ENCODE peak calls at places on chromosomes 4 and X, in five cellular contexts. W is HepG2, O is GM12878, Y is SK-N-SH, U is K562. E is an unnamed sample.

GRCh38 chr4:89469930-89470375 is 162.4 kb upstream of the GPRIN3 start:
- DNase-seq in W (no peak), O (peak), Y (no peak), U (no peak), E (no peak)

GRCh38 chr4:98673978-98674377 is 15.6 kb upstream of the TSPAN5 start:
- DNase-seq in W (no peak), O (no peak), Y (no peak), U (no peak), E (no peak)

GRCh38 chr4:98110929-98111328 is 32.3 kb downstream of the STPG2 start:
- DNase-seq in W (no peak), O (no peak), Y (no peak), U (no peak), E (no peak)

GRCh38 chrX:124634363-124634762 is 288.0 kb downstream of the SH2D1A start:
- DNase-seq in W (no peak), O (no peak), Y (no peak), U (no peak), E (no peak)

GRCh38 chr4:114264877-114265291 is 285.4 kb upstream of the ARSJ start:
- DNase-seq in W (peak), O (no peak), Y (no peak), U (no peak), E (peak)

GRCh38 chr4:123300625-123301024 is 96.0 kb upstream of the SPRY1 start:
- DNase-seq in W (no peak), O (no peak), Y (no peak), U (no peak), E (no peak)

GRCh38 chr4:119627267-119628190 is 1.1 kb downstream of the PDE5A start:
- DNase-seq in W (no peak), O (no peak), Y (peak), U (peak), E (peak)

GRCh38 chrX:6071755-6072154 is 156.9 kb downstream of the NLGN4X start:
- DNase-seq in W (no peak), O (no peak), Y (no peak), U (no peak), E (no peak)

GRCh38 chr4:105059337-105059736 is 87.3 kb upstream of the TET2 start:
- DNase-seq in W (no peak), O (peak), Y (no peak), U (no peak), E (no peak)

GRCh38 chr4:173420821-173421220 is 21.9 kb upstream of the SCRG1 start:
- DNase-seq in W (no peak), O (no peak), Y (no peak), U (no peak), E (no peak)

GRCh38 chr4:78171482-78171881 is 114.4 kb downstream of the FRAS1 start:
- DNase-seq in W (no peak), O (no peak), Y (no peak), U (peak), E (no peak)

GRCh38 chrX:71911023-71911730 is 532 bp downstream of the NHSL2 start:
- DNase-seq in W (no peak), O (no peak), Y (peak), U (no peak), E (no peak)

GRCh38 chrX:12946838-12947544 is 27.9 kb upstream of the TMSB4X start:
- DNase-seq in W (peak), O (peak), Y (peak), U (peak), E (peak)

GRCh38 chr4:122796801-122797404 is 29.7 kb upstream of the FGF2 start:
- DNase-seq in W (no peak), O (no peak), Y (no peak), U (peak), E (no peak)

GRCh38 chrX:69161786-69162349 is 3.4 kb downstream of the PJA1 start:
- DNase-seq in W (no peak), O (no peak), Y (no peak), U (no peak), E (no peak)

GRCh38 chr4:125582302-125582701 is 267.5 kb downstream of the FAT4 start:
- DNase-seq in W (no peak), O (no peak), Y (no peak), U (no peak), E (no peak)

GRCh38 chrX:107288676-107289075 is 82.3 kb downstream of the DNAAF6 start:
- DNase-seq in W (no peak), O (no peak), Y (no peak), U (no peak), E (no peak)
- TF ChIP-seq ZBTB33 in W (no peak), O (no peak), Y (no peak), U (no peak), E (no peak)

GRCh38 chr4:20126906-20127305 is 124.8 kb upstream of the SLIT2 start:
- DNase-seq in W (no peak), O (no peak), Y (no peak), U (no peak), E (no peak)
- TF ChIP-seq ZBTB33 in W (no peak), O (no peak), Y (no peak), U (no peak), E (no peak)

DNA sequence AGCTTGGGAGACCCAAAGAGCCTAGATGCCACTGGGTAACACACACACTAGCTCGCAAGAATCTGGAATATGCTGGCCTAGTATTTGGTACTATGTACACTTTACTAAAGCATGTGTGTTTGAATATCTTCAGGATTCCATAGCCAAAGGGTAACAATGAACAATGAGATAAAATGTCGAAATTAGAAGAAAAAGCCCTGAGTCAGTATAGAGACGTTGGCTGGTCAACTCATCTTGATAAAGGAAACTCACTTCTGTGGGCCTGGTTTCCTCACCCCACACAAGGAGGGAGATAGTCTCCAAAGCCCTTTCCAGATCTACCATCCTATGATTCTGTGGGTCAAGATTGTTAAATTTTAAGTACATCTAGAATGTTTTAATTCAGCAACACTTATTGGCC is 6.9 kb downstream of the ZDHHC9 start:
- DNase-seq in W (no peak), O (no peak), Y (no peak), U (peak), E (no peak)
- TF ChIP-seq ZBTB33 in W (no peak), O (no peak), Y (no peak), U (no peak), E (no peak)

DNA sequence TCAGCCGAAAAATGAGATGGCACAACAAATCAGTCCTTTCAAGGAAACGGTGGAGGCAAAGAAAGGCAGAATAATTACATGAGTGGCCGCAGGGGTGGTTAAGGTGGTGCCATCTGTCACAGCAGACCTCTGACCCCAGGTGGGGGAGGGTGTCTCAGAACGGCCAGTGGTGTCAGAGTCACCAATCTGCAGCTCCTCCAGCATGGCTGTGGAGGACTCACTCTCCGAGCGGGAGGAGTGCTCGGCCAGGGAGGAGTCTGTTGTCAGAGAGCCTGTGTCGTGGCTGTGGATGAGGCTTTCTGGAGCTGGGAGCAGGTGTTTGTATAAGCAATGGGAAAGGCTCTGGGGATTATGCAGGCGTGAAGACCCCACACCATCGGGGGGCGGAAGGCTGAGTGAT is 130.3 kb upstream of the PDLIM3 start:
- DNase-seq in W (no peak), O (no peak), Y (no peak), U (no peak), E (no peak)
- TF ChIP-seq ZBTB33 in W (no peak), O (no peak), Y (no peak), U (no peak), E (no peak)